ENCODE peak calls at places on chromosomes 12 and 14, in six cellular contexts. One of them, this sample, is unnamed.
A peak's percentile ranks its signal among the peaks of the same experiment; 100 is the strongest.

GRCh38 chr12:53618340-53618739 is 7.8 kb downstream of the ATF7 start:
- DNase-seq in T-helper 22 cell: no peak
- DNase-seq in sciatic nerve: no peak
- DNase-seq in thoracic aorta: no peak
- DNase-seq in NCI-H2029 treated with DMSO at 0.1 percent for 48 hours: no peak
- DNase-seq in left cardiac atrium: no peak
- DNase-seq in this sample: no peak

GRCh38 chr14:60651936-60652673 is 2.8 kb upstream of the SIX1 start:
- DNase-seq in T-helper 22 cell: no peak
- DNase-seq in left cardiac atrium: no peak
- DNase-seq in sciatic nerve: no peak
- DNase-seq in thoracic aorta: no peak
- DNase-seq in NCI-H2029 treated with DMSO at 0.1 percent for 48 hours: peak; percentile 91
- DNase-seq in this sample: peak; percentile 70

GRCh38 chr12:30154996-30155730 is 371.4 kb upstream of the TMTC1 start:
- DNase-seq in T-helper 22 cell: no peak
- DNase-seq in sciatic nerve: no peak
- DNase-seq in left cardiac atrium: no peak
- DNase-seq in NCI-H2029 treated with DMSO at 0.1 percent for 48 hours: no peak
- DNase-seq in thoracic aorta: no peak
- DNase-seq in this sample: no peak

GRCh38 chr12:2997989-2998670 is 38.9 kb downstream of the TEAD4 start:
- DNase-seq in sciatic nerve: no peak
- DNase-seq in T-helper 22 cell: no peak
- DNase-seq in left cardiac atrium: no peak
- DNase-seq in NCI-H2029 treated with DMSO at 0.1 percent for 48 hours: no peak
- DNase-seq in thoracic aorta: no peak
- DNase-seq in this sample: peak; percentile 79

GRCh38 chr14:76967788-76968187 is 60.7 kb downstream of the IRF2BPL start:
- DNase-seq in T-helper 22 cell: no peak
- DNase-seq in NCI-H2029 treated with DMSO at 0.1 percent for 48 hours: no peak
- DNase-seq in sciatic nerve: no peak
- DNase-seq in left cardiac atrium: no peak
- DNase-seq in thoracic aorta: no peak
- DNase-seq in this sample: no peak

GRCh38 chr12:106760184-106760531 is 14.3 kb upstream of the RIC8B start:
- DNase-seq in T-helper 22 cell: no peak
- DNase-seq in left cardiac atrium: no peak
- DNase-seq in NCI-H2029 treated with DMSO at 0.1 percent for 48 hours: no peak
- DNase-seq in sciatic nerve: no peak
- DNase-seq in thoracic aorta: no peak
- DNase-seq in this sample: no peak

GRCh38 chr12:6552140-6552551 is 3.7 kb downstream of the IFFO1 start:
- DNase-seq in sciatic nerve: no peak
- DNase-seq in NCI-H2029 treated with DMSO at 0.1 percent for 48 hours: no peak
- DNase-seq in left cardiac atrium: peak; percentile 75
- DNase-seq in T-helper 22 cell: no peak
- DNase-seq in thoracic aorta: no peak
- DNase-seq in this sample: peak; percentile 90

GRCh38 chr14:96824283-96824682 is 27.1 kb downstream of the VRK1 start:
- DNase-seq in T-helper 22 cell: no peak
- DNase-seq in sciatic nerve: no peak
- DNase-seq in left cardiac atrium: no peak
- DNase-seq in thoracic aorta: no peak
- DNase-seq in NCI-H2029 treated with DMSO at 0.1 percent for 48 hours: no peak
- DNase-seq in this sample: no peak

GRCh38 chr12:126772171-126772864 is 1494.7 kb upstream of the TMEM132C start:
- DNase-seq in sciatic nerve: no peak
- DNase-seq in NCI-H2029 treated with DMSO at 0.1 percent for 48 hours: no peak
- DNase-seq in thoracic aorta: no peak
- DNase-seq in left cardiac atrium: no peak
- DNase-seq in T-helper 22 cell: peak; percentile 44
- DNase-seq in this sample: no peak

GRCh38 chr14:25049559-25050493 is at the start of gene STXBP6:
- DNase-seq in NCI-H2029 treated with DMSO at 0.1 percent for 48 hours: peak; percentile 93
- DNase-seq in thoracic aorta: no peak
- DNase-seq in sciatic nerve: peak; percentile 83
- DNase-seq in T-helper 22 cell: no peak
- DNase-seq in left cardiac atrium: peak; percentile 80
- DNase-seq in this sample: peak; percentile 76

GRCh38 chr14:30193791-30194407 is 266.3 kb upstream of the PRKD1 start:
- DNase-seq in NCI-H2029 treated with DMSO at 0.1 percent for 48 hours: no peak
- DNase-seq in T-helper 22 cell: no peak
- DNase-seq in sciatic nerve: no peak
- DNase-seq in left cardiac atrium: no peak
- DNase-seq in thoracic aorta: no peak
- DNase-seq in this sample: no peak

GRCh38 chr14:24425704-24426103 is 3.8 kb downstream of the CBLN3 start:
- DNase-seq in thoracic aorta: no peak
- DNase-seq in T-helper 22 cell: no peak
- DNase-seq in NCI-H2029 treated with DMSO at 0.1 percent for 48 hours: no peak
- DNase-seq in left cardiac atrium: no peak
- DNase-seq in sciatic nerve: no peak
- DNase-seq in this sample: no peak

GRCh38 chr14:105421723-105422615 is 2.3 kb downstream of the MTA1 start:
- DNase-seq in NCI-H2029 treated with DMSO at 0.1 percent for 48 hours: no peak
- DNase-seq in thoracic aorta: no peak
- DNase-seq in T-helper 22 cell: no peak
- DNase-seq in sciatic nerve: no peak
- DNase-seq in left cardiac atrium: peak; percentile 21
- DNase-seq in this sample: peak; percentile 51

GRCh38 chr14:92549096-92549852 is 35.7 kb downstream of the RIN3 start:
- DNase-seq in sciatic nerve: no peak
- DNase-seq in T-helper 22 cell: no peak
- DNase-seq in NCI-H2029 treated with DMSO at 0.1 percent for 48 hours: no peak
- DNase-seq in thoracic aorta: no peak
- DNase-seq in left cardiac atrium: peak; percentile 47
- DNase-seq in this sample: peak; percentile 35

GRCh38 chr14:26839481-26839880 is 241.6 kb upstream of the NOVA1 start:
- DNase-seq in left cardiac atrium: no peak
- DNase-seq in NCI-H2029 treated with DMSO at 0.1 percent for 48 hours: no peak
- DNase-seq in T-helper 22 cell: no peak
- DNase-seq in sciatic nerve: no peak
- DNase-seq in thoracic aorta: no peak
- DNase-seq in this sample: no peak

GRCh38 chr12:104181313-104181712 is 34.3 kb upstream of the TXNRD1 start:
- DNase-seq in sciatic nerve: no peak
- DNase-seq in T-helper 22 cell: no peak
- DNase-seq in NCI-H2029 treated with DMSO at 0.1 percent for 48 hours: no peak
- DNase-seq in left cardiac atrium: no peak
- DNase-seq in thoracic aorta: no peak
- DNase-seq in this sample: no peak

GRCh38 chr12:52045794-52046199 is 5.4 kb upstream of the NR4A1 start:
- DNase-seq in left cardiac atrium: peak; percentile 72
- DNase-seq in T-helper 22 cell: no peak
- DNase-seq in NCI-H2029 treated with DMSO at 0.1 percent for 48 hours: no peak
- DNase-seq in sciatic nerve: no peak
- DNase-seq in thoracic aorta: no peak
- DNase-seq in this sample: no peak

GRCh38 chr14:99350751-99351150 is 78.8 kb upstream of the BCL11B start:
- DNase-seq in left cardiac atrium: no peak
- DNase-seq in sciatic nerve: no peak
- DNase-seq in T-helper 22 cell: no peak
- DNase-seq in thoracic aorta: no peak
- DNase-seq in NCI-H2029 treated with DMSO at 0.1 percent for 48 hours: no peak
- DNase-seq in this sample: no peak

GRCh38 chr14:75614179-75614578 is 35.8 kb downstream of the FLVCR2 start:
- DNase-seq in sciatic nerve: no peak
- DNase-seq in thoracic aorta: no peak
- DNase-seq in left cardiac atrium: no peak
- DNase-seq in NCI-H2029 treated with DMSO at 0.1 percent for 48 hours: no peak
- DNase-seq in T-helper 22 cell: no peak
- DNase-seq in this sample: no peak

GRCh38 chr14:59691266-59691665 is 114.7 kb upstream of the CCDC175 start:
- DNase-seq in T-helper 22 cell: no peak
- DNase-seq in left cardiac atrium: no peak
- DNase-seq in sciatic nerve: no peak
- DNase-seq in thoracic aorta: no peak
- DNase-seq in NCI-H2029 treated with DMSO at 0.1 percent for 48 hours: no peak
- DNase-seq in this sample: no peak

GRCh38 chr14:33275879-33276278 is 337.2 kb downstream of the NPAS3 start:
- DNase-seq in thoracic aorta: no peak
- DNase-seq in sciatic nerve: no peak
- DNase-seq in left cardiac atrium: no peak
- DNase-seq in NCI-H2029 treated with DMSO at 0.1 percent for 48 hours: no peak
- DNase-seq in T-helper 22 cell: no peak
- DNase-seq in this sample: no peak

GRCh38 chr14:105223260-105223659 is 25.1 kb upstream of the BTBD6 start:
- DNase-seq in T-helper 22 cell: no peak
- DNase-seq in left cardiac atrium: no peak
- DNase-seq in thoracic aorta: no peak
- DNase-seq in NCI-H2029 treated with DMSO at 0.1 percent for 48 hours: no peak
- DNase-seq in sciatic nerve: no peak
- DNase-seq in this sample: no peak

GRCh38 chr14:74955229-74955999 is at the start of gene PGF:
- DNase-seq in T-helper 22 cell: peak; percentile 13
- DNase-seq in sciatic nerve: peak; percentile 81
- DNase-seq in thoracic aorta: no peak
- DNase-seq in left cardiac atrium: peak; percentile 73
- DNase-seq in NCI-H2029 treated with DMSO at 0.1 percent for 48 hours: no peak
- DNase-seq in this sample: peak; percentile 73

GRCh38 chr12:6635856-6636521 is at the start of gene LPAR5:
- DNase-seq in T-helper 22 cell: no peak
- DNase-seq in NCI-H2029 treated with DMSO at 0.1 percent for 48 hours: no peak
- DNase-seq in sciatic nerve: no peak
- DNase-seq in left cardiac atrium: peak; percentile 51
- DNase-seq in thoracic aorta: no peak
- DNase-seq in this sample: peak; percentile 60